ENCODE peak calls at places on chromosomes 13 and 19, in seven cellular contexts. Q is HEK293T, F is HCT116, T is H1, M is HepG2, R is K562, J is GM12878. X is an unnamed sample.

GRCh38 chr19:6032381-6032780 is 54.4 kb upstream of the RANBP3 start:
- DNase-seq in Q (no peak), F (no peak), T (peak; percentile 26), M (no peak), R (no peak), J (no peak), X (no peak)

GRCh38 chr13:19587635-19588300 is 26.4 kb upstream of the TPTE2 start:
- DNase-seq in Q (peak; percentile 13), F (peak; percentile 27), T (no peak), M (peak; percentile 70), R (peak; percentile 26), J (no peak), X (no peak)

GRCh38 chr13:43110658-43111057 is 87.3 kb downstream of the DNAJC15 start:
- DNase-seq in Q (no peak), F (no peak), T (no peak), M (no peak), R (no peak), J (no peak), X (no peak)

GRCh38 chr13:19586904-19587634 is 25.7 kb upstream of the TPTE2 start:
- DNase-seq in Q (no peak), F (no peak), T (no peak), M (peak; percentile 65), R (peak; percentile 23), J (peak; percentile 65), X (no peak)

GRCh38 chr13:111187879-111188643 is 73.0 kb downstream of the ARHGEF7 start:
- DNase-seq in Q (no peak), F (no peak), T (no peak), M (no peak), R (no peak), J (no peak), X (no peak)

GRCh38 chr19:18284710-18285430 is 3.4 kb upstream of the JUND start:
- DNase-seq in Q (no peak), F (no peak), T (no peak), M (no peak), R (no peak), J (no peak), X (no peak)

GRCh38 chr19:8610928-8611284 is 391 bp upstream of the ADAMTS10 start:
- DNase-seq in Q (no peak), F (no peak), T (no peak), M (no peak), R (no peak), J (no peak), X (no peak)

GRCh38 chr13:45292176-45292575 is 48.8 kb downstream of the TPT1 start:
- DNase-seq in Q (no peak), F (peak; percentile 70), T (no peak), M (no peak), R (no peak), J (no peak), X (no peak)

GRCh38 chr13:106132216-106132615 is 403.2 kb downstream of the EFNB2 start:
- DNase-seq in Q (no peak), F (no peak), T (no peak), M (no peak), R (no peak), J (no peak), X (no peak)

GRCh38 chr13:49540552-49540951 is 44.8 kb downstream of the PHF11 start:
- DNase-seq in Q (no peak), F (no peak), T (no peak), M (no peak), R (peak; percentile 21), J (peak; percentile 23), X (no peak)

GRCh38 chr13:98525452-98525851 is 51.5 kb downstream of the STK24 start:
- DNase-seq in Q (no peak), F (no peak), T (no peak), M (no peak), R (no peak), J (no peak), X (no peak)

GRCh38 chr13:63910406-63910957 is 2494.8 kb upstream of the PCDH20 start:
- DNase-seq in Q (no peak), F (no peak), T (peak; percentile 52), M (peak; percentile 3), R (no peak), J (no peak), X (peak; percentile 46)

GRCh38 chr13:79196366-79196765 is 209.7 kb downstream of the RBM26 start:
- DNase-seq in Q (no peak), F (no peak), T (no peak), M (no peak), R (no peak), J (no peak), X (no peak)
- TF ChIP-seq SP1 in Q (no peak), F (no peak), T (no peak), M (no peak), R (no peak), J (no peak), X (no peak)

DNA sequence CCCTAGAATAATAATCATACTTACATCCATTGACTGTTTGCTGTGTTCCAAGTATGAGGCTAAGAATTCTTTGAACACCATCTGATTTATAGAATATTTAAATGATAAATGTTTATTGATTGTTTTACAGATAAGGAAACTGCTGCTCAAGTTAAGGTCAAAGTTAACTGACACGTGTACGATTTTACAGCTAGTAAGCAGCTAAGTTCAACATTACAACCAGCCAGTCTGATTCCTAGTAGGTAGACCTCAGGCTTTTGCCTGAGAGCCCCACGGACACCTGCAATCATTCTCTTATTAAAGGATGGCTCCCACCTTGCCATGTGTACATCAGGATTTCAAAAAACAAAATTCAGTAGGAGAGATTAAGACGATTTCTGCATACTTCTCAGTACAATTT is 141.9 kb downstream of the SPRY2 start:
- DNase-seq in Q (no peak), F (no peak), T (no peak), M (no peak), R (no peak), J (no peak), X (no peak)
- TF ChIP-seq SP1 in Q (no peak), F (no peak), T (no peak), M (no peak), R (no peak), J (no peak), X (no peak)

GRCh38 chr13:113080901-113081521 is 24.6 kb upstream of the F7 start:
- DNase-seq in Q (no peak), F (no peak), T (no peak), M (no peak), R (no peak), J (no peak), X (no peak)

GRCh38 chr13:113082198-113083021 is 23.2 kb upstream of the F7 start:
- DNase-seq in Q (no peak), F (no peak), T (no peak), M (no peak), R (no peak), J (no peak), X (no peak)

GRCh38 chr13:113077953-113078894 is 27.4 kb upstream of the F7 start:
- DNase-seq in Q (no peak), F (no peak), T (no peak), M (no peak), R (no peak), J (no peak), X (no peak)

GRCh38 chr13:113078895-113079720 is 26.5 kb upstream of the F7 start:
- DNase-seq in Q (no peak), F (no peak), T (no peak), M (no peak), R (no peak), J (no peak), X (no peak)

DNA sequence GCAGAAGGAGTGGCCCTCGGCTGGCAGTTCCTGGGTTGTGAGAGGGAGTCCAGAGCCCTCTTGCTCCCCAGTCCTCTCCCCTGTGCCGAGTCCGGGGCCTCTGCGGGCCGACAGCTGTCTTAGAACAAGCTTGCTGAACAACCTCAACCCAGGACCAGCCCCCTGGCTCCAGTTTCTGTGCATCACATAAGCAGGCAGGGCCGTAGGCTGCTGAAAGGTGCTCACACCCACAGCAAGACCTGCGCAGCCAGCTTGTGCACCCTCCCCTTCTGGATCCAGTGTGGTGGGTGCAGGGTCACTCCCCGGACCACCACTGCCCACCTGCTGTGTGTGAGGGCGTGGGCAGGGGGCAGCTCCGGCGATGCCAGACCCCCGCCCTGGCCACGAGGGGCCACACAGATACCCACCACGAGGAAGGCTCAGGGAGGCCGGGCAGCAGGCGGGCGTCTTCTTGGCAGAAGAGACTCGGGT is 25.2 kb upstream of the F7 start:
- DNase-seq in Q (no peak), F (no peak), T (no peak), M (no peak), R (no peak), J (no peak), X (no peak)
- TF ChIP-seq SP1 in Q (no peak), F (no peak), T (no peak), M (no peak), R (no peak), J (no peak), X (no peak)

GRCh38 chr19:51364200-51365106 is 1.7 kb downstream of the ETFB start:
- DNase-seq in Q (no peak), F (no peak), T (no peak), M (peak; percentile 76), R (no peak), J (no peak), X (no peak)
- TF ChIP-seq SP1 in Q (no peak), F (no peak), T (no peak), M (no peak), R (no peak), J (no peak), X (no peak)

DNA sequence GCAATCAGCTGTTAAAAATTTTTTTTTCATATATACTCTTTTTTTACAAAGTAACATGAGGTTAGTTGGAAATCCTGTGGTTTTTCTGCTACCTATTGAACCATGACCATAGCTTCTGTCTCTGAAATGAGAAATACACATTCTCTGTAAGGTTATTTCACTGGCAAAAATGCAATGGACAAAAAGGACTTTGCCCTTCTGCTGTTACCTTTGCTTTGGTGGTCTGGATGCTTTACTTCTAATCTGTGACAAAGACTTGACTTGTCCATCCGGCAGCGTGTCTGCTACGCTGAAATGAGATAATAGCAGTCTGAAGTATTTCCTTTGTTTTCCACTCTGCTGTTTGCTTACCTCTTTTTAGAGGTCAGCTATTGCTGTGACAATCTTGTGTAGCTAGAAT is 412.8 kb downstream of the SLITRK6 start:
- DNase-seq in Q (no peak), F (no peak), T (no peak), M (peak; percentile 39), R (no peak), J (no peak), X (no peak)
- TF ChIP-seq SP1 in Q (no peak), F (no peak), T (no peak), M (no peak), R (no peak), J (no peak), X (no peak)

GRCh38 chr19:44142014-44142523 is 715 bp downstream of the ZNF234 start:
- DNase-seq in Q (peak; percentile 4), F (no peak), T (peak; percentile 45), M (peak; percentile 2), R (peak; percentile 22), J (no peak), X (no peak)
- TF ChIP-seq SP1 in Q (no peak), F (no peak), T (no peak), M (no peak), R (no peak), J (no peak), X (no peak)

DNA sequence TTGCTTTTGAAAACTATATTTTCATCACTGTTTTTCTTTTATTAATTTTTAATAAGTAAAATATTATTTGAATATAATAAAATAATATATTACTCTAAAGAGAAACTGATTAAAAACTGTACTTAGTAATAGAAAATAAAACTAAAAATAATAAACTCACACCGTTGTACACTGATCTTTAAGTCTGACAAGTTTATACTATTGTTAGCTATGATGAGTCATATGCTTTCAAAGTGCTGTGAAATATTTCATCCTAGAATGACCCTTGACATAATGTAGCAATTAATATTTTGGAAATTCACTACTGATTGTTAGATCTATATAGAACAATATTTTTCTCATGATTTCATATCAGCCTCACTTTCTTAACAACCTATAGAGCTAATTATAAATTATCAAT is 1040.6 kb upstream of the SPRY2 start:
- DNase-seq in Q (no peak), F (no peak), T (no peak), M (no peak), R (no peak), J (no peak), X (no peak)
- TF ChIP-seq SP1 in Q (no peak), F (no peak), T (no peak), M (no peak), R (no peak), J (no peak), X (no peak)

X was measured in WTC11.